ENCODE peak calls at places on chromosome 4, in four cellular contexts. N, P, A and L are unnamed samples.

GRCh38 chr4:72286185-72286584 is 254.4 kb downstream of the NPFFR2 start:
- DNase-seq in N (no peak), P (no peak), A (no peak), L (peak)

GRCh38 chr4:174523003-174523693 is 860 bp upstream of the HPGD start:
- DNase-seq in N (no peak), P (no peak), A (no peak), L (no peak)

GRCh38 chr4:677431-678293 is 3.3 kb downstream of the MYL5 start:
- DNase-seq in N (no peak), P (no peak), A (no peak), L (no peak)

GRCh38 chr4:31984872-31985271 is 1264.7 kb downstream of the PCDH7 start:
- DNase-seq in N (no peak), P (no peak), A (no peak), L (no peak)

GRCh38 chr4:70706516-70706915 is 15.2 kb upstream of the RUFY3 start:
- DNase-seq in N (no peak), P (no peak), A (no peak), L (no peak)

GRCh38 chr4:110361921-110362320 is 114.0 kb upstream of the ENPEP start:
- DNase-seq in N (no peak), P (no peak), A (no peak), L (no peak)

GRCh38 chr4:17713779-17714178 is 67.6 kb downstream of the FAM184B start:
- DNase-seq in N (no peak), P (peak), A (no peak), L (no peak)

GRCh38 chr4:133316874-133317273 is 167.8 kb downstream of the PCDH10 start:
- DNase-seq in N (no peak), P (no peak), A (no peak), L (no peak)

GRCh38 chr4:103443324-103443723 is 245.2 kb upstream of the CENPE start:
- DNase-seq in N (no peak), P (no peak), A (no peak), L (no peak)

GRCh38 chr4:175090116-175090515 is 172.0 kb downstream of the ADAM29 start:
- DNase-seq in N (no peak), P (no peak), A (no peak), L (no peak)

GRCh38 chr4:143711543-143712159 is 11.2 kb upstream of the FREM3 start:
- DNase-seq in N (no peak), P (no peak), A (no peak), L (no peak)

GRCh38 chr4:101967697-101968346 is 177.3 kb downstream of the BANK1 start:
- DNase-seq in N (no peak), P (no peak), A (no peak), L (no peak)

GRCh38 chr4:16674133-16674532 is 224.3 kb downstream of the LDB2 start:
- DNase-seq in N (no peak), P (no peak), A (no peak), L (peak)

GRCh38 chr4:55312491-55313101 is 33.4 kb upstream of the SRD5A3 start:
- DNase-seq in N (no peak), P (peak), A (no peak), L (peak)

DNA sequence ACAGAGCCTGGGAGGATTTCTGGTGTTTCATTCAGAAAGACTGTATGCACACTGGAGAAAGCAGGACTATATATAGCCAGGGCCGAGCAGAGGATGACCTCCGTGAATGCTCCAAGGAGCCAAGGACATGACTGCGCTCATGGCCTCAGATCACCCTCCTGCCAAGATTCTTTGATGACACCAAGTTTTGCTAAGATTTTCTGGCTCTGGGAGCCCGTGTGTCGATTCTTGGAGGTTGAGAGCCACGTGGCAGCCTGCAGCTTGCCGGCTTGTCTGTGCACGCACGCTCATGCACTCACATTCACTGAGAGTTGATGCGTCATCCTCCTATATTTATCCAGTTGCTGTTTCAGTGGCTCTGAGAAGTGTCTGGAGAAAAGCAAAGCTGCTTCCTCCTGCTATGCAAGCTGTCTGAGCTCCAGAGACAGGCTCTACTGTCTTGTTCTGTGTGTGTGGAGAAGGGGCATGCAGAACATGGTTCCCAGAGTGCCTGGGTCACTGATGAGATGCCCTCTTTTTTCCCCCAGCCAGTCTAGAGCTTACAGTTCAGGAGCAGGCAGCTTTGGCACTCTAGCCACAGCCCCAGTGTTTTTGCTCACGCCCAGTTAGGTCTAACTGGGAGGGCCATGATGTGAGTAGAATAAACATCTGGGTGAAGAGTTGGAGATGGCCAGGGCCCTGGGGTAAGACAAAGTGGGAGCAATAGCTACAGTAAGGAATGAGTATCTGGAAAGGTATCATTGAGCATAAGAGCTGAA is 64.9 kb upstream of the SCOC start:
- DNase-seq in N (no peak), P (no peak), A (no peak), L (no peak)
- H3K4me3 ChIP-seq in N (no peak), P (no peak), A (no peak), L (no peak)

GRCh38 chr4:48255130-48255958 is 14.3 kb downstream of the TEC start:
- DNase-seq in N (peak), P (no peak), A (no peak), L (no peak)
- TF ChIP-seq NRF1 in N (no peak), P (no peak), A (no peak), L (no peak)

GRCh38 chr4:7388627-7389026 is 46.1 kb downstream of the PSAPL1 start:
- DNase-seq in N (no peak), P (no peak), A (no peak), L (peak)
- H3K4me2 ChIP-seq in N (no peak), P (no peak), A (no peak), L (no peak)

DNA sequence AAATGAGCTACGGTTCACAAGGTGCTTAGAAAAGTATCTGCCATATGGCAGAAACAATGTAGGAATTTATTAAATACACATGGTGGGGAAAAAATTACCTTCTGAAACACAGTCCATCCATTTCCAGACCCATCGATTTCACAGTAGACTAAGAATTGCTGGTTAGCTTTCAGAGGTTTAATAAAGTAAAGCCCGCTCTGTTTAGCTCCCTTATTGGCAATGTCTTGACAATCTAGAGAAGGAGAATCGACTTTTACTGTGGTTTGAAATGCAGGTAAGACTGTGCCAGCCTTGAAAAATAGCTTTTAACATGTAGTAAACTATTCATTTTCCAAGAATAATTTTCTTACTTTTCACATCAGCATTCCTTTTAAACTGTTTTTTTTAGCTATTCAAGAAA is 2.9 kb downstream of the FGG start:
- DNase-seq in N (no peak), P (no peak), A (no peak), L (no peak)
- H3K4me3 ChIP-seq in N (no peak), P (no peak), A (no peak), L (no peak)

GRCh38 chr4:8329560-8329858 is 60.0 kb downstream of the HTRA3 start:
- DNase-seq in N (no peak), P (no peak), A (no peak), L (no peak)

GRCh38 chr4:8331567-8331955 is 62.0 kb downstream of the HTRA3 start:
- DNase-seq in N (no peak), P (no peak), A (no peak), L (no peak)

GRCh38 chr4:8329859-8330761 is 60.6 kb downstream of the HTRA3 start:
- DNase-seq in N (no peak), P (no peak), A (no peak), L (no peak)

GRCh38 chr4:8332038-8332857 is 62.7 kb downstream of the HTRA3 start:
- DNase-seq in N (no peak), P (no peak), A (no peak), L (no peak)

DNA sequence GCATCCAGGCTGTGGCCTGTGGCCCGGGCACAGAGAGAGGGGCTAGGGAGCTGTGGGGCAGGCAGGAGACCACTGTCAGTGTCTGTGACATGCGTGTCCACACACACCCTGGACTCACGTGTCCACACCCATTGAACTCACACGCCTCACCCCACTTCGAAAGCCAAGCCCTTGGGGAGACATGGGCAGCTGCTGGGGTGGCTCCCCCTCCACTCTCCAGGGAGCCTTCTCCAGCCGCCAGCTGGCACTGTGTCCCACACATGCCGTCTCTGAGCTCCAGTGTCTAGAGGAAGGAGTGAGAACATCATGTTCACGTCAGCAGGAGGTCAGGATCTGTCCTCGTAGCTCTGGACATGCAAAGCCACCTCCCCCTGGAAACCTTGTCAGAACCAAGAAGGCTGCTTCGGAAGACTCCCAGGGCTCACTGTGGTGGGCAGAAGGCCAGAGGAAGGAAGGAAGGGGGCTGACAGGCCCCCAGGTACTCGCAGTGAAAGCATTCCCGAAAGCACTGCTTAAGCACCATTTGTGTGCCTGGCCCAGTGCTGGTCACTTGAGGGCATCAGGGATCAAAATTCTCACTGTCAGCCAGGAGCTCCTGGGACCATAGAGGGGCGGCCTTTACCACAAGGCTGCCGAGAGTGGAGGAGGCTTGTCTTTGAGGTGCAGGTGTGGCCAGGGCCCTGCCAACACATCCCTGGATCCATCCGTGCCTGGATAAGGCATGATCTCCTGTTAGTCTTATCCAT is 61.4 kb downstream of the HTRA3 start:
- DNase-seq in N (no peak), P (no peak), A (no peak), L (no peak)
- TF ChIP-seq NRF1 in N (no peak), P (no peak), A (no peak), L (no peak)

GRCh38 chr4:99585521-99585920 is 10.9 kb downstream of the MTTP start:
- DNase-seq in N (no peak), P (no peak), A (no peak), L (no peak)
- H3K4me2 ChIP-seq in N (no peak), P (no peak), A (no peak), L (no peak)

DNA sequence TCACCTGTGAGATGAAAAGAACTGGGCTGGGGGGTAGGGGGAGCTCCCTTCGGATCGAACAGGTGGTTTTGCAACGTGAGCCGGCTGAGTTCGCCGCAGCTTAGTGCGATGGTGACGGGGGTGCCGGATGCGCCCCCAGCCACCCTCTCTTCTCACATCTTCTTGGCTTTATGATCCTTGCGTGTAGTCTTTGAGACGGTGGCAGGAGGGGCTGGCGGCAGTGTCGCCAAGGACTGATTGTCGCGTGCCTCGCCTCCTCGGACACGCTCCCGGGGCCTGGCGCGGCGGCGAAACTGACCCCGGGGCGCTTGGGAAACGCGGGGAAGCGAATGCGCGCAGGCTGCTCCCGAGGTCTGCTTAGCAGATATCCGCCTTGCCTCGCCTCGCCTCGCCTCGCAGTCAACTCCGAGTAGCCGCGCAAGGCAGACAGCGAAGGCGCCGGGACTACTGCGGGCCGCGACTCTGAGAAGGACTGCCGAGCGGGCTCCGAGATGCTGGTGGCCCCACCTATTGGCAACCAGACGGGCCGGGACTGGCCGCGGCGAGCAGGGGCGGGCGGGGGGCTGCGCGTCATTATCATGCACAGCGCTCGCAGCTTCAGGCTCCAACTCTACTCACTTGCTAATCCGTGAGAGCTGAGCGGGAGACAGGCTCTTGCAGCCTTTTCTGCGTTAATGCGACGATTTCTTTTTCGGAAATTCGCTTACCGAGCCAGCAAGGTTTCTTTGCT is 1.5 kb downstream of the GRID2 start:
- DNase-seq in N (no peak), P (peak), A (no peak), L (peak)
- H3K4me3 ChIP-seq in N (no peak), P (peak), A (no peak), L (peak)

GRCh38 chr4:105210901-105211300 is 64.2 kb downstream of the TET2 start:
- DNase-seq in N (no peak), P (no peak), A (no peak), L (no peak)

GRCh38 chr4:105215609-105216313 is 69.1 kb downstream of the TET2 start:
- DNase-seq in N (no peak), P (no peak), A (peak), L (no peak)
- TF ChIP-seq NRF1 in N (no peak), P (no peak), A (no peak), L (no peak)

GRCh38 chr4:81607947-81608346 is 136.2 kb upstream of the RASGEF1B start:
- DNase-seq in N (no peak), P (no peak), A (no peak), L (no peak)
- H3K4me2 ChIP-seq in N (no peak), P (no peak), A (no peak), L (no peak)

GRCh38 chr4:26891054-26891453 is 30.4 kb downstream of the STIM2 start:
- DNase-seq in N (no peak), P (no peak), A (no peak), L (no peak)

GRCh38 chr4:26885912-26886274 is 25.3 kb downstream of the STIM2 start:
- DNase-seq in N (no peak), P (no peak), A (peak), L (no peak)

GRCh38 chr4:26884486-26884988 is 23.9 kb downstream of the STIM2 start:
- DNase-seq in N (no peak), P (no peak), A (peak), L (no peak)

GRCh38 chr4:26887143-26887542 is 26.5 kb downstream of the STIM2 start:
- DNase-seq in N (no peak), P (no peak), A (no peak), L (no peak)

DNA sequence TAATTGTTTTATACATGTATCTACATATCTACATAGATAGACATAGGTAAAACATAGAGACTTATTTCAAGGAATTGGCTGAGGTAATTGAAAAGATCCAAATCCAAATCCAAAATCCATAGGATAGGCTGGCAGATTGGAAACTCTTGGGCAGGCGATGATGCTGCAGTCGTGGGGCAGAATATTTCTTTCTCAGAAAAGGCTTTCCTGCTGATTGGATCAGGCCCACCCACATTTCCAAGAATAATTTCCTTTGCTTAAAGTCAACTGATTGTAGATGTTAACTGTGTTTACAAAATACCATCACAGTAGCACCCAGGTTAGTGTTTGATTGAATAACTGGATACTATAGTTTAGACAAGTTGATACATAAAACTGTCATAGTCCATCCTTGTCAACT is 27.2 kb downstream of the STIM2 start:
- DNase-seq in N (no peak), P (no peak), A (no peak), L (no peak)
- H3K4me3 ChIP-seq in N (no peak), P (no peak), A (no peak), L (no peak)